ENCODE peak calls at places on chromosomes 13 and 19, in five cellular contexts. Q is PC-3, E is brain microvascular endothelial cell, X is upper lobe of right lung, M is heart right ventricle. B is an unnamed sample.

GRCh38 chr13:77509221-77509620 is 26.3 kb upstream of the SCEL start:
- DNase-seq in X (no peak), Q (peak; percentile 58), M (no peak), E (peak; percentile 65), B (no peak)

GRCh38 chr13:40259899-40260298 is 406.5 kb downstream of the FOXO1 start:
- DNase-seq in E (no peak), X (no peak), Q (no peak), M (no peak), B (no peak)

GRCh38 chr13:66888698-66889097 is 341.4 kb downstream of the PCDH9 start:
- DNase-seq in M (no peak), X (no peak), Q (no peak), E (no peak), B (no peak)

GRCh38 chr13:47039106-47039505 is 142.3 kb upstream of the HTR2A start:
- DNase-seq in M (no peak), E (peak; percentile 77), Q (peak; percentile 81), X (no peak), B (peak; percentile 37)

GRCh38 chr19:45528149-45528743 is 21.0 kb downstream of the VASP start:
- DNase-seq in X (no peak), E (no peak), Q (peak; percentile 90), M (no peak), B (peak; percentile 93)

GRCh38 chr13:51581148-51581820 is 3.0 kb upstream of the WDFY2 start:
- DNase-seq in X (no peak), Q (no peak), M (no peak), E (no peak), B (no peak)

GRCh38 chr13:50593228-50593627 is 250.3 kb downstream of the DLEU7 start:
- DNase-seq in E (no peak), Q (no peak), M (no peak), X (no peak), B (no peak)

GRCh38 chr19:38666662-38667448 is 19.4 kb downstream of the ACTN4 start:
- DNase-seq in M (peak; percentile 76), X (no peak), E (peak; percentile 63), Q (peak; percentile 65), B (no peak)

GRCh38 chr19:3350014-3350663 is 16.2 kb upstream of the NFIC start:
- DNase-seq in M (no peak), X (no peak), Q (peak; percentile 51), E (no peak), B (no peak)

GRCh38 chr19:12996542-12997094 is 1.3 kb downstream of the NFIX start:
- DNase-seq in E (no peak), Q (peak; percentile 58), X (no peak), M (peak; percentile 40), B (no peak)

GRCh38 chr13:43405457-43405856 is 381.3 kb downstream of the ENOX1 start:
- DNase-seq in Q (peak; percentile 74), X (no peak), M (no peak), E (peak; percentile 18), B (peak; percentile 18)

GRCh38 chr13:54004026-54004699 is 975.5 kb downstream of the OLFM4 start:
- DNase-seq in E (no peak), Q (no peak), X (no peak), M (no peak), B (no peak)

GRCh38 chr13:34357435-34358232 is 539.7 kb downstream of the RFC3 start:
- DNase-seq in M (no peak), E (peak; percentile 74), X (no peak), Q (peak; percentile 88), B (peak; percentile 7)

GRCh38 chr13:112449545-112449930 is 73.4 kb downstream of the SPACA7 start:
- DNase-seq in M (no peak), Q (no peak), X (no peak), E (no peak), B (no peak)

GRCh38 chr19:15251010-15251748 is 18.9 kb upstream of the EPHX3 start:
- DNase-seq in Q (no peak), M (peak; percentile 76), E (peak; percentile 86), X (no peak), B (peak; percentile 43)

GRCh38 chr19:4510435-4511255 is 7.6 kb downstream of the PLIN4 start:
- DNase-seq in X (no peak), E (no peak), M (no peak), Q (no peak), B (no peak)

GRCh38 chr13:37870895-37871550 is 1.5 kb upstream of the TRPC4 start:
- DNase-seq in Q (peak; percentile 12), M (no peak), X (no peak), E (peak; percentile 61), B (peak; percentile 4)

GRCh38 chr13:99572921-99573320 is 71.6 kb downstream of the TM9SF2 start:
- DNase-seq in X (no peak), Q (no peak), E (no peak), M (no peak), B (no peak)

GRCh38 chr13:110156186-110157065 is 150.5 kb downstream of the COL4A1 start:
- DNase-seq in X (no peak), Q (no peak), E (no peak), M (no peak), B (no peak)

GRCh38 chr13:20477394-20477793 is 48.3 kb downstream of the CRYL1 start:
- DNase-seq in E (no peak), M (no peak), Q (no peak), X (no peak), B (no peak)

GRCh38 chr13:20482818-20483217 is 42.8 kb downstream of the CRYL1 start:
- DNase-seq in Q (no peak), E (no peak), X (no peak), M (no peak), B (no peak)

GRCh38 chr13:20487927-20488326 is 37.7 kb downstream of the CRYL1 start:
- DNase-seq in E (no peak), M (no peak), X (no peak), Q (no peak), B (no peak)

GRCh38 chr13:20482275-20482761 is 43.3 kb downstream of the CRYL1 start:
- DNase-seq in Q (no peak), M (no peak), E (no peak), X (no peak), B (no peak)
- TF ChIP-seq CTCF in Q (no peak), M (no peak), E (no peak), X (no peak), B (no peak)

DNA sequence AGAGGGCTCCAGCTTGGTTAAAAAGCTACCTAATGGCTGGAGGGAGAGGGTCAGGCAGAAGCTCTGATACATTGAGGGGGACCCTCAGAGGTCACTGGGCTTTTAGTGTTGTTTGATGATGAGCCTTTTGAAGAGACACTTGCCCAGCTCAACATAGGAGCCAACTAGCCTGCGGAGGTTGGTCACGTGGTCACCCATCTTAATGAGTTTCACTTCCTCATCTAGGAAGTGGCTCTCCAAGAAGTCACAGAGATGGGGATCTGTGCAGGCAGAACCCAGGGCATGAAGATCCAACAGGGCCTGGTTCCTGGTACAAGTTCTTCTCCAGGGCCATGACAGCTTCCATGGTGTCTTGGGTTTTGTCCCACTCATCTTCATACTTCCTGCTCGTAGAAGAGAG is 33.4 kb downstream of the IPO5 start:
- DNase-seq in X (no peak), M (no peak), E (no peak), Q (no peak), B (no peak)
- H3K27ac ChIP-seq in X (no peak overlapping the region), M (no peak overlapping the region), E (no peak overlapping the region), Q (no peak overlapping the region), B (no peak overlapping the region)

GRCh38 chr13:114017028-114017630 is 43.3 kb upstream of the C13orf46 start:
- DNase-seq in M (no peak), X (no peak), Q (peak; percentile 27), E (peak; percentile 28), B (no peak)
- TF ChIP-seq CTCF in M (no peak), X (no peak), Q (peak; percentile 43), E (peak; percentile 61), B (no peak)

GRCh38 chr19:8681345-8682021 is 17.1 kb downstream of the ACTL9 start:
- DNase-seq in Q (peak; percentile 16), X (no peak), M (no peak), E (no peak), B (no peak)
- H3K27ac ChIP-seq in Q (no peak overlapping the region), X (no peak overlapping the region), M (no peak overlapping the region), E (no peak overlapping the region), B (no peak overlapping the region)

GRCh38 chr13:52652980-52653303 is 306 bp downstream of the SUGT1 start:
- DNase-seq in E (no peak), X (no peak), M (no peak), Q (no peak), B (no peak)
- TF ChIP-seq CTCF in E (no peak), X (no peak), M (no peak), Q (no peak), B (peak; percentile 38)

DNA sequence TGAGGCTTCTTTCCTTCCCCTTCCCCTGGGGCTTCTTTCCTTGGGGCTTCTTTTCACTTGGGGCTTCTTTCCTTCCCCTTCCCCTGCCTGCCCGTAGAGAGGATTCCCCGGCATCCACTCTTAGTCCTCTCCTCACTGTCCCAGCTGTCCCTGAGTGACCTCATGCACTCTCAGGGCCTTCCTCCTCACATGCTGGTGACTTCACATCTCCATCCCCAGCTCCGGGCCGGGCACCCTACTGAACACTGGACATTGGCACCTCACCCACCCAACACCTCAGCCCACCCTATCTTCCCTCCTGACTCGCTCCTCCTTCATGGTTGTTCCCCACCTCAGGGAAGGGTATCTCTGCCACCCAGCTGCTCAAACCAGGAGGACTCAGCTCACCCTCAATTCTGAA is 130.6 kb downstream of the STARD13 start:
- DNase-seq in M (no peak), X (no peak), Q (no peak), E (no peak), B (no peak)
- H3K27ac ChIP-seq in M (no peak overlapping the region), X (no peak overlapping the region), Q (no peak overlapping the region), E (peak overlapping the region; percentile 97), B (no peak overlapping the region)

DNA sequence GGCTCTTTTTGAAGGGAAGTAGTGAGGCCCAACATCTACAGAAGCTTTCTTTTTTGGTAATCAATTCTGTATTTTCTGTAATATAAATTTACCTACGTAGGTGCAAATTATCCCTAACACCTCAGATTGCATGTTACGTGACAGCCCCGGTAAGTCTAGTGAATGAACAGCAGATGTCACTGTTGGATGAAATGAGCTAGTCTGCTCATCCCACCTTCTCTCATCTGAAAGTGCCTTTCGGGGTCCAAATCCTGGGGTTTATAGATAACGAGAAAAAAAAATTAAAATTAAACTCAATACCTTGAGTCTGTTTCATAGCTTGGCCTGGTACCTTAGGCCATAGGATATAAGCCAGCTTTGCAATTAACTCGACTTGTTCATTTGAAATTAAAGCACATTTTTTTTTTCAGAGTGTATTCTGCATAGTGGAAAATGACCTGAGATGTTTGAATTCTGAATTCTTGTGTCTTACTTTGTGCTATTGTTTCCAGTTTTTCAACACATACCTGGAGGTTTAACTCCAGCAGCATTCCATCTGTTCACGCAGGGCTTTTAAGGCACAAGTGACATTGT is 548.2 kb downstream of the GPC5 start:
- DNase-seq in M (no peak), Q (peak; percentile 23), E (no peak), X (no peak), B (peak; percentile 3)
- TF ChIP-seq CTCF in M (no peak), Q (peak; percentile 57), E (peak; percentile 72), X (peak; percentile 41), B (peak; percentile 51)

GRCh38 chr19:51124216-51124615 is 490 bp upstream of the SIGLEC9 start:
- DNase-seq in Q (no peak), M (no peak), E (no peak), X (peak; percentile 44), B (no peak)
- H3K27ac ChIP-seq in Q (no peak overlapping the region), M (peak overlapping the region; percentile 94), E (no peak overlapping the region), X (peak overlapping the region; percentile 72), B (no peak overlapping the region)

GRCh38 chr19:55550321-55550650 is 4.9 kb upstream of the SBK3 start:
- DNase-seq in M (no peak), X (no peak), E (peak; percentile 63), Q (no peak), B (no peak)
- TF ChIP-seq CTCF in M (no peak), X (no peak), E (no peak), Q (no peak), B (no peak)